ENCODE peak calls at places on chromosome 3, in six cellular contexts. Q is A549; R is heart right ventricle; H is CD8-positive, alpha-beta memory T cell; F is SK-N-SH; J is GM23248. L is an unnamed sample. For H3K9me3, the result is how much of the 10 kb centered on the place peaks cover.

GRCh38 chr3:62722344-62722743 is 152.9 kb downstream of the CADPS start:
- DNase-seq in Q (no peak), R (no peak), H (no peak), F (no peak), J (no peak), L (no peak)

GRCh38 chr3:108940568-108941285 is 13.0 kb downstream of the GUCA1C start:
- DNase-seq in Q (no peak), R (no peak), H (no peak), F (no peak), J (no peak), L (no peak)

GRCh38 chr3:49295489-49296058 is 18.5 kb upstream of the C3orf62 start:
- DNase-seq in Q (peak), R (no peak), H (peak), F (peak), J (peak), L (peak)

GRCh38 chr3:184062637-184063036 is 9.8 kb downstream of the HTR3C start:
- DNase-seq in Q (no peak), R (no peak), H (no peak), F (no peak), J (no peak), L (no peak)

GRCh38 chr3:65828706-65829105 is 210.0 kb downstream of the MAGI1 start:
- DNase-seq in Q (no peak), R (no peak), H (no peak), F (no peak), J (peak), L (no peak)

GRCh38 chr3:196222876-196223595 is 6.7 kb downstream of the SLC51A start:
- DNase-seq in Q (no peak), R (no peak), H (no peak), F (no peak), J (no peak), L (no peak)

GRCh38 chr3:22372292-22372949 is 621.4 kb upstream of the ZNF385D start:
- DNase-seq in Q (no peak), R (peak), H (no peak), F (peak), J (peak), L (no peak)

GRCh38 chr3:142929109-142929508 is 34.4 kb downstream of the PAQR9 start:
- DNase-seq in Q (peak), R (peak), H (no peak), F (no peak), J (peak), L (peak)

GRCh38 chr3:141840737-141841544 is 35.5 kb upstream of the ATP1B3 start:
- DNase-seq in Q (no peak), R (no peak), H (no peak), F (no peak), J (peak), L (no peak)

GRCh38 chr3:36695769-36696137 is 68.6 kb downstream of the DCLK3 start:
- DNase-seq in Q (no peak), R (no peak), H (no peak), F (no peak), J (peak), L (no peak)

GRCh38 chr3:19147905-19148767 is at the start of gene KCNH8:
- DNase-seq in Q (peak), R (peak), H (no peak), F (peak), J (no peak), L (no peak)

DNA sequence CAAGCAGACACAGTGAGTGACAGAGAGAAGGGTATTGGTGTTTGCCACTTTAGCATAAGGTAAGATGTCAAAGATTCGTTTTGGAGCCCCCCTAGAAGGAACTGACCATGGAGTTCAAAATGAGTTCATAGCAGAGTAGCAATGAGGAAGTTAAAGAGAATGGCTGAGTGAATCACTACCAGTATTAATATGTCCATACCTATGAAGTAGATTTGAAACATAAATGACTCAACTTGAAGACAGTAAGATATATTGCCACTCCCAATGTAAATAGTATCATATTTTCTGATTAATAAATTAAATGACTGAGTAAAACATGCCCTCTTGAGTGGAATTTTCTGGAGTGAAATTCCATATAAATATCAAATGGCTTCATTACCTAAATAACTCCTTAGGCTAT is 675.1 kb downstream of the NLGN1 start:
- DNase-seq in Q (no peak), R (no peak), H (no peak), F (no peak), J (no peak), L (no peak)
- H3K27ac ChIP-seq in Q (no peak), R (no peak), H (no peak), F (no peak), J (no peak), L (no peak)

GRCh38 chr3:122785231-122785630 is 8.4 kb downstream of the HSPBAP1 start:
- DNase-seq in Q (no peak), R (no peak), H (no peak), F (no peak), J (peak), L (no peak)

GRCh38 chr3:122786067-122786466 is 7.6 kb downstream of the HSPBAP1 start:
- DNase-seq in Q (no peak), R (no peak), H (no peak), F (no peak), J (peak), L (no peak)

GRCh38 chr3:122789585-122790273 is 3.9 kb downstream of the HSPBAP1 start:
- DNase-seq in Q (no peak), R (no peak), H (no peak), F (no peak), J (no peak), L (no peak)

GRCh38 chr3:122784436-122784835 is 9.2 kb downstream of the HSPBAP1 start:
- DNase-seq in Q (no peak), R (no peak), H (no peak), F (no peak), J (peak), L (no peak)

GRCh38 chr3:122787872-122788271 is 5.8 kb downstream of the HSPBAP1 start:
- DNase-seq in Q (no peak), R (no peak), H (no peak), F (no peak), J (no peak), L (peak)
- H3K4me3 ChIP-seq in Q (no peak), R (no peak), H (no peak), F (no peak), J (no peak), L (peak)

DNA sequence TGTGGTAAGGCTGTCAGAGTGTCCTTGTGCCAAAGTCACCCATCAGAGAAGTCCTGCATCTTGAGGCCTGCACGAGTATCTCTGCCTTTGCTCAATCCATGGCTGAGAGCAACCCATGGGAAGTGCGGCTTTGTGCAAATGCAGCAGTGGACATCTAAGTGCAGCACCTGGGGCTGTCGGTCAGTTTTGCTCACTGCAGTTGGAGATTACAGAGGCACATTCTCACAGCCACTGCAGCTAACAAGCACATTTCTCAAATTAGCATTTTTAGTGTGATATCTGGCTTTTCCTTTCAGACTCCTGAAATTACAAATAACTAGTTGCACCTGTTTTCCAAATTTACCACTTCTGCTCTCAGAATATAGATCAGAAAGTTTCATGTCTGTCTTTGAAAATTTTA is 81.5 kb upstream of the DAZL start:
- DNase-seq in Q (no peak), R (no peak), H (no peak), F (no peak), J (no peak), L (no peak)
- H3K9me3 ChIP-seq in Q (under half), R (under half), H (under half), F (under half), J (under half), L (under half)

DNA sequence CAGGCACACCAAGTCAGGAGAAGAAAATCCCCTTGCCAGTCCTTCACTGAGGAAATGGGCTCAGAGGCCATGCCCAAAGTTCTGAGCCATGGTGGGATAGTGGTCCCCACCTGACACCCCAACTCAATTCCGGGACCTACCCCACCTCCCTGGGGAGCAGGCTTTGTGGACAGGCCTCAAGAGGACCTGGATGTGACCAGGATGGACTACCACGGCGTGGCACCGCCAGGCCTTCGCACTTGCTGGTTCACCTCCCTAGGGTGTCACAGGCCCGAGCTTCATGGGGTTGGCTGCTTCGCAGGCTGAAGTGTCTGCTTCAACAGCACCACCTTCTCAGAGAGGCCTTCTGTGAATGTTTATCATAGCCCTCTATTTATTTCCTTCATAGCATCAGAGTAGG is 31.7 kb downstream of the POC1A start:
- DNase-seq in Q (no peak), R (no peak), H (no peak), F (no peak), J (no peak), L (no peak)
- H3K27ac ChIP-seq in Q (no peak), R (peak), H (no peak), F (peak), J (no peak), L (no peak)

GRCh38 chr3:129972301-129972700 is 2.2 kb upstream of the TRH start:
- DNase-seq in Q (no peak), R (no peak), H (no peak), F (no peak), J (no peak), L (no peak)

GRCh38 chr3:129973853-129974252 is 667 bp upstream of the TRH start:
- DNase-seq in Q (no peak), R (no peak), H (no peak), F (no peak), J (no peak), L (no peak)

GRCh38 chr3:129978123-129978522 is 3.6 kb downstream of the TRH start:
- DNase-seq in Q (no peak), R (no peak), H (no peak), F (no peak), J (no peak), L (no peak)

GRCh38 chr3:129974451-129975331 is at the start of gene TRH:
- DNase-seq in Q (no peak), R (no peak), H (no peak), F (peak), J (no peak), L (no peak)

GRCh38 chr3:129975332-129976090 is 991 bp downstream of the TRH start:
- DNase-seq in Q (no peak), R (peak), H (no peak), F (peak), J (peak), L (no peak)
- H3K4me3 ChIP-seq in Q (no peak), R (peak), H (no peak), F (no peak), J (no peak), L (peak)

GRCh38 chr3:120341658-120342346 is 7.4 kb downstream of the LRRC58 start:
- DNase-seq in Q (no peak), R (no peak), H (no peak), F (no peak), J (no peak), L (no peak)
- H3K9me3 ChIP-seq in Q (under half), R (under half), H (under half), F (under half), J (under half), L (under half)

GRCh38 chr3:170062068-170062467 is 24.3 kb downstream of the GPR160 start:
- DNase-seq in Q (no peak), R (no peak), H (no peak), F (no peak), J (no peak), L (no peak)

GRCh38 chr3:170058127-170058526 is 20.3 kb downstream of the GPR160 start:
- DNase-seq in Q (no peak), R (no peak), H (no peak), F (no peak), J (no peak), L (no peak)

GRCh38 chr3:170057550-170057949 is 19.8 kb downstream of the GPR160 start:
- DNase-seq in Q (no peak), R (no peak), H (no peak), F (no peak), J (no peak), L (no peak)

GRCh38 chr3:170056710-170057454 is 19.1 kb downstream of the GPR160 start:
- DNase-seq in Q (no peak), R (no peak), H (no peak), F (no peak), J (no peak), L (peak)

GRCh38 chr3:170059447-170059846 is 21.7 kb downstream of the GPR160 start:
- DNase-seq in Q (no peak), R (no peak), H (no peak), F (no peak), J (no peak), L (no peak)
- H3K27ac ChIP-seq in Q (no peak), R (no peak), H (no peak), F (no peak), J (no peak), L (no peak)

GRCh38 chr3:53169832-53170324 is 8.9 kb downstream of the PRKCD start:
- DNase-seq in Q (no peak), R (no peak), H (no peak), F (no peak), J (no peak), L (no peak)

GRCh38 chr3:53166781-53167291 is 5.8 kb downstream of the PRKCD start:
- DNase-seq in Q (no peak), R (peak), H (no peak), F (no peak), J (peak), L (no peak)

GRCh38 chr3:53169045-53169831 is 8.2 kb downstream of the PRKCD start:
- DNase-seq in Q (no peak), R (no peak), H (no peak), F (peak), J (no peak), L (no peak)

GRCh38 chr3:53167418-53168174 is 6.6 kb downstream of the PRKCD start:
- DNase-seq in Q (no peak), R (no peak), H (no peak), F (peak), J (no peak), L (no peak)

GRCh38 chr3:53168175-53168923 is 7.3 kb downstream of the PRKCD start:
- DNase-seq in Q (no peak), R (peak), H (no peak), F (no peak), J (no peak), L (no peak)
- H3K4me3 ChIP-seq in Q (no peak), R (no peak), H (no peak), F (no peak), J (no peak), L (no peak)

DNA sequence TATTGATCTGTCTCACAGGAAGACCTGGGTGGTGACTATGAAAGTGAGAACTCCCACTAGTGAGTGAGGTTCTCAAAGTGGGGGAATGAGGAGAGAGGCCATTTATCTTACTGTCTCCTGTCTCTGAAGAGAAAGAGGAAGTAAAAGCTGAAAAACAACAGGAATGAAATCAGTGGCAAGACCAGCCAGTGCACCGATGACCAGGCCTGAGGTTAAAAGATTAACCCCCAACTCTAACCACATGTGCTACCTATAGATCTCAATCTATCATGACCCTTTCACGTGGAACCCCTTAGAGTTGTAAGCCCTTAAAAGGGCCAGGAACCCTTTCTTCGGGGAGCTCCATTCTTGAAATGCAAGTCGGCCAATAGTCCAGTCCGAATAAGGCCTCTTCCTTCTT is 239.3 kb upstream of the CNTN6 start:
- DNase-seq in Q (no peak), R (no peak), H (no peak), F (no peak), J (no peak), L (no peak)
- H3K9me3 ChIP-seq in Q (under half), R (under half), H (under half), F (under half), J (under half), L (under half)

GRCh38 chr3:144624656-144625055 is 653.0 kb downstream of the DIPK2A start:
- DNase-seq in Q (no peak), R (no peak), H (no peak), F (no peak), J (no peak), L (no peak)
- H3K27ac ChIP-seq in Q (no peak), R (no peak), H (no peak), F (no peak), J (no peak), L (no peak)